ENCODE peak calls at places on chromosomes 7 and 10, in seven cellular contexts. Z, W, F, D, A, Q and R are unnamed samples.

GRCh38 chr10:90447836-90448235 is 410.0 kb downstream of the HTR7 start:
- DNase-seq in Z (no peak), W (peak; percentile 8), F (no peak), D (peak; percentile 81), A (no peak), Q (no peak), R (no peak)

GRCh38 chr10:117419921-117420320 is 44.7 kb upstream of the PDZD8 start:
- DNase-seq in Z (no peak), W (no peak), F (no peak), D (peak; percentile 70), A (no peak), Q (no peak), R (no peak)

GRCh38 chr10:124641282-124642075 is 102.7 kb downstream of the FAM53B start:
- DNase-seq in Z (no peak), W (peak; percentile 58), F (peak; percentile 11), D (no peak), A (no peak), Q (no peak), R (peak; percentile 59)

GRCh38 chr10:110408203-110408871 is 89.4 kb upstream of the DUSP5 start:
- DNase-seq in Z (no peak), W (no peak), F (no peak), D (peak; percentile 94), A (no peak), Q (no peak), R (peak; percentile 61)

GRCh38 chr10:131735577-131735976 is 165.2 kb upstream of the PPP2R2D start:
- DNase-seq in Z (no peak), W (no peak), F (no peak), D (no peak), A (no peak), Q (no peak), R (no peak)

GRCh38 chr7:19677201-19677600 is 31.6 kb downstream of the POLR1F start:
- DNase-seq in Z (no peak), W (peak; percentile 41), F (no peak), D (no peak), A (no peak), Q (no peak), R (peak; percentile 77)

GRCh38 chr7:25263292-25263691 is 35.0 kb upstream of the NPVF start:
- DNase-seq in Z (no peak), W (peak; percentile 30), F (no peak), D (no peak), A (no peak), Q (no peak), R (no peak)

GRCh38 chr10:6119423-6119822 is 30.6 kb downstream of the RBM17 start:
- DNase-seq in Z (no peak), W (no peak), F (no peak), D (no peak), A (no peak), Q (no peak), R (no peak)

GRCh38 chr7:77330169-77330882 is 85.8 kb downstream of the GSAP start:
- DNase-seq in Z (no peak), W (no peak), F (no peak), D (peak; percentile 80), A (peak; percentile 39), Q (no peak), R (peak; percentile 49)

GRCh38 chr10:108801775-108802516 is 1121.4 kb downstream of the XPNPEP1 start:
- DNase-seq in Z (no peak), W (peak; percentile 92), F (no peak), D (peak; percentile 52), A (no peak), Q (no peak), R (peak; percentile 65)

GRCh38 chr7:96598421-96598820 is 111.2 kb downstream of the SEM1 start:
- DNase-seq in Z (no peak), W (no peak), F (no peak), D (no peak), A (no peak), Q (no peak), R (no peak)

GRCh38 chr7:121302214-121302745 is 26.5 kb upstream of the WNT16 start:
- DNase-seq in Z (no peak), W (peak; percentile 73), F (no peak), D (peak; percentile 84), A (no peak), Q (peak; percentile 97), R (peak; percentile 44)

GRCh38 chr7:151731022-151731441 is 145.9 kb downstream of the PRKAG2 start:
- DNase-seq in Z (no peak), W (no peak), F (no peak), D (no peak), A (no peak), Q (no peak), R (no peak)

GRCh38 chr7:138186951-138187351 is 110.7 kb downstream of the AKR1D1 start:
- DNase-seq in Z (no peak), W (peak; percentile 87), F (no peak), D (peak; percentile 45), A (no peak), Q (no peak), R (peak; percentile 74)

GRCh38 chr7:46811529-46811928 is 770.4 kb downstream of the TNS3 start:
- DNase-seq in Z (peak; percentile 43), W (peak; percentile 95), F (no peak), D (peak; percentile 59), A (no peak), Q (no peak), R (peak; percentile 96)

GRCh38 chr7:27181795-27182275 is 3.2 kb downstream of the HOXA11 start:
- DNase-seq in Z (no peak), W (no peak), F (no peak), D (no peak), A (no peak), Q (no peak), R (no peak)

GRCh38 chr7:138701312-138701923 is at the start of gene SVOPL:
- DNase-seq in Z (no peak), W (no peak), F (no peak), D (no peak), A (no peak), Q (no peak), R (no peak)

GRCh38 chr10:6511347-6511746 is 68.7 kb downstream of the PRKCQ start:
- DNase-seq in Z (no peak), W (no peak), F (no peak), D (no peak), A (peak; percentile 50), Q (no peak), R (no peak)

GRCh38 chr10:101043356-101043707 is 12.3 kb downstream of the SFXN3 start:
- DNase-seq in Z (no peak), W (no peak), F (no peak), D (no peak), A (no peak), Q (no peak), R (no peak)

GRCh38 chr10:48288661-48289060 is 14.2 kb upstream of the FRMPD2 start:
- DNase-seq in Z (no peak), W (peak; percentile 23), F (no peak), D (no peak), A (no peak), Q (no peak), R (no peak)

GRCh38 chr7:151306374-151306773 is 35.2 kb upstream of the NUB1 start:
- DNase-seq in Z (no peak), W (no peak), F (no peak), D (no peak), A (no peak), Q (no peak), R (no peak)

GRCh38 chr10:114593240-114593792 is 64.8 kb downstream of the ABLIM1 start:
- DNase-seq in Z (no peak), W (no peak), F (no peak), D (no peak), A (no peak), Q (no peak), R (no peak)

GRCh38 chr7:105202561-105203130 is 186.1 kb downstream of the SRPK2 start:
- DNase-seq in Z (no peak), W (peak; percentile 18), F (no peak), D (no peak), A (no peak), Q (no peak), R (peak; percentile 52)

GRCh38 chr10:17872191-17873091 is 63.3 kb downstream of the MRC1 start:
- DNase-seq in Z (no peak), W (no peak), F (no peak), D (peak; percentile 44), A (no peak), Q (peak; percentile 23), R (peak; percentile 12)

GRCh38 chr10:11197266-11197712 is 179.6 kb downstream of the CELF2 start:
- DNase-seq in Z (no peak), W (no peak), F (no peak), D (no peak), A (no peak), Q (no peak), R (peak; percentile 6)

GRCh38 chr7:18308938-18309337 is 186.6 kb upstream of the HDAC9 start:
- DNase-seq in Z (no peak), W (no peak), F (no peak), D (no peak), A (no peak), Q (no peak), R (no peak)

GRCh38 chr10:282294-283139 is 147.3 kb downstream of the ZMYND11 start:
- DNase-seq in Z (no peak), W (peak; percentile 61), F (no peak), D (peak; percentile 4), A (no peak), Q (no peak), R (peak; percentile 31)

GRCh38 chr7:101200504-101200861 is 353 bp downstream of the MOGAT3 start:
- DNase-seq in Z (no peak), W (no peak), F (no peak), D (no peak), A (no peak), Q (no peak), R (no peak)
- H3K4me3 ChIP-seq in Z (no peak overlapping the region), W (no peak overlapping the region), F (no peak overlapping the region), D (no peak overlapping the region), A (no peak overlapping the region), Q (no peak overlapping the region), R (no peak overlapping the region)

DNA sequence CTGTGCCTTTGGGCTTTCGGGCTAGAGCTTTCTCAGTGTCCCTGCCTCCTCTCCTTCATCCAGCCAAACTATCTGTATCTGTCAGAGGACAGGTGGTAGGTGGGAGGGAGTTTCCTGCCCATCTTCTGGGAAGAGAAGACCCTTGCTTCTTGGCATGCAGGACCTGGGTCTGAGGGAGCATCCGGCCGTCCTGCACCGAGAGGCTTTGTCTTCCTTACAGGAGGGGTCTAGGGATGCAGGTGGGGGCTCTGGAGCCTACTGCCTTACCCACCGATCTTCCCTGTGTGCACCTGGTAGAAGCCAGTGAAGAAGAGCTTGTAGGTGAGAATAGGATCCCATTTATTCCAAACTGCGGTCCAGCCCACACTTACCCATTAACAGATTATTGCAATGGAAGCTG is 5.8 kb upstream of the KLF6 start:
- DNase-seq in Z (no peak), W (no peak), F (no peak), D (no peak), A (peak; percentile 82), Q (no peak), R (no peak)
- H3K4me1 ChIP-seq in Z (peaks cover 7% of the 10 kb centered on the region), W (peaks cover 10% of the 10 kb centered on the region), F (no peaks in the 10 kb centered on the region), D (peaks cover 10% of the 10 kb centered on the region), A (peaks cover 10% of the 10 kb centered on the region), Q (peaks cover 30% of the 10 kb centered on the region), R (peaks cover 5% of the 10 kb centered on the region)

DNA sequence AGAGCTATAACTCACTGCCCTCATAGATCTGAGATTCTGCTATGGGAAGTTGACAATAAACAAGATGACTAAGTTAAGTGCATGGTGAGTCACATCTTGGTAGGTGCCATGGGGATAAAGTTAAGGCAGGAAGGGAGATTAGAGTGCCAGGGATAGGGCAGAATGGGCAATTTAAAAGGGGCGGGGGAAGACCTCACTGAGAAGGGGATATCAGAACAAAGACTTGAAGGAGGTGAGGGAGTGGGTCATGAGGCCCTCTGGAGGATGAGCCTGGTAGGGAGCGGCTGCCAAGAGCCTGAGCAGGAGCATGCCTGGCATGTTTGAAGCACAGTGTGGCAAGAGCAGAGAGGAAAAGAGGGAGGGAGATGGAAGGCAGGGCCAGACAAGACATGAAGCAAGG is 34.8 kb upstream of the INMT start:
- DNase-seq in Z (no peak), W (no peak), F (no peak), D (peak; percentile 67), A (no peak), Q (peak; percentile 37), R (peak; percentile 64)
- H3K4me3 ChIP-seq in Z (no peak overlapping the region), W (no peak overlapping the region), F (no peak overlapping the region), D (no peak overlapping the region), A (no peak overlapping the region), Q (no peak overlapping the region), R (no peak overlapping the region)

GRCh38 chr7:1028775-1029636 is 15.3 kb upstream of the GPR146 start:
- DNase-seq in Z (peak; percentile 78), W (peak; percentile 92), F (peak; percentile 35), D (peak; percentile 91), A (peak; percentile 96), Q (peak; percentile 69), R (peak; percentile 96)
- H3K4me1 ChIP-seq in Z (peaks cover 11% of the 10 kb centered on the region), W (peaks cover 18% of the 10 kb centered on the region), F (peaks cover 16% of the 10 kb centered on the region), D (peaks cover 14% of the 10 kb centered on the region), A (peaks cover 60% of the 10 kb centered on the region), Q (peaks cover 26% of the 10 kb centered on the region), R (peaks cover 26% of the 10 kb centered on the region)